ENCODE peak calls at places on chromosomes 7 and 10, in six cellular contexts. S is pancreas, C is H9, H is cerebellar cortex, J is kidney, K is psoas muscle. R is an unnamed sample.

GRCh38 chr7:32299133-32299702 is 191.0 kb downstream of the LSM5 start:
- DNase-seq in S (peak; percentile 21), C (peak; percentile 73), H (no peak), J (peak; percentile 81), K (peak; percentile 25), R (peak; percentile 12)

GRCh38 chr10:100579691-100580090 is 43.9 kb downstream of the HIF1AN start:
- DNase-seq in S (no peak), C (no peak), H (no peak), J (no peak), K (no peak), R (no peak)

GRCh38 chr10:132951926-132952325 is 9.6 kb upstream of the CFAP46 start:
- DNase-seq in S (no peak), C (peak; percentile 10), H (no peak), J (no peak), K (no peak), R (no peak)

GRCh38 chr7:124856299-124856888 is 73.2 kb downstream of the POT1 start:
- DNase-seq in S (no peak), C (no peak), H (peak; percentile 61), J (no peak), K (no peak), R (peak; percentile 39)

GRCh38 chr7:155680124-155680523 is 35.7 kb downstream of the RBM33 start:
- DNase-seq in S (no peak), C (no peak), H (no peak), J (no peak), K (no peak), R (no peak)

GRCh38 chr7:3157541-3158287 is 114.0 kb upstream of the CARD11 start:
- DNase-seq in S (no peak), C (no peak), H (no peak), J (no peak), K (no peak), R (peak; percentile 65)

GRCh38 chr10:51063659-51064535 is 10.4 kb upstream of the PRKG1 start:
- DNase-seq in S (no peak), C (no peak), H (peak; percentile 28), J (no peak), K (no peak), R (peak; percentile 43)

GRCh38 chr7:292826-293225 is 2.9 kb downstream of the FOXL3 start:
- DNase-seq in S (no peak), C (no peak), H (no peak), J (no peak), K (no peak), R (no peak)

GRCh38 chr10:119734396-119735332 is 8.8 kb downstream of the INPP5F start:
- DNase-seq in S (no peak), C (no peak), H (no peak), J (no peak), K (no peak), R (peak; percentile 73)

GRCh38 chr10:76119515-76119914 is 688.1 kb downstream of the LRMDA start:
- DNase-seq in S (no peak), C (no peak), H (no peak), J (no peak), K (no peak), R (peak; percentile 78)

GRCh38 chr10:95651346-95652115 is 5.0 kb downstream of the ALDH18A1 start:
- DNase-seq in S (no peak), C (no peak), H (no peak), J (no peak), K (no peak), R (no peak)

GRCh38 chr7:150434240-150434639 is 16.2 kb upstream of the GIMAP8 start:
- DNase-seq in S (no peak), C (no peak), H (no peak), J (no peak), K (no peak), R (no peak)

GRCh38 chr7:157574120-157574519 is 237.3 kb downstream of the DNAJB6 start:
- DNase-seq in S (no peak), C (no peak), H (no peak), J (peak; percentile 19), K (no peak), R (no peak)

GRCh38 chr7:47478017-47478344 is 103.9 kb downstream of the TNS3 start:
- DNase-seq in S (no peak), C (no peak), H (no peak), J (no peak), K (no peak), R (peak; percentile 49)

GRCh38 chr10:102918817-102919236 is 733 bp downstream of the CNNM2 start:
- DNase-seq in S (peak; percentile 65), C (no peak), H (peak; percentile 26), J (no peak), K (no peak), R (peak; percentile 22)

R was measured in M059J.